ENCODE peak calls at places on chromosomes 16 and 17, in nine cellular contexts. One of them, this sample, is unnamed.

GRCh38 chr17:83083368-83084201 is 4.2 kb downstream of the METRNL start:
- DNase-seq in retinal pigment epithelial cell: peak
- DNase-seq in neural progenitor cell: no peak
- DNase-seq in MM.1S: no peak
- DNase-seq in esophagus squamous epithelium: no peak
- DNase-seq in adrenal gland: no peak
- DNase-seq in AG04450: peak
- DNase-seq in CD8-positive, alpha-beta T cell: peak
- DNase-seq in cardiac fibroblast: peak
- DNase-seq in this sample: no peak

GRCh38 chr16:1378087-1378803 is 26.5 kb downstream of the GNPTG start:
- DNase-seq in AG04450: no peak
- DNase-seq in retinal pigment epithelial cell: no peak
- DNase-seq in MM.1S: no peak
- DNase-seq in neural progenitor cell: no peak
- DNase-seq in CD8-positive, alpha-beta T cell: no peak
- DNase-seq in esophagus squamous epithelium: no peak
- DNase-seq in cardiac fibroblast: no peak
- DNase-seq in adrenal gland: no peak
- DNase-seq in this sample: no peak

GRCh38 chr17:44990994-44991393 is 22.9 kb upstream of the C1QL1 start:
- DNase-seq in AG04450: no peak
- DNase-seq in cardiac fibroblast: no peak
- DNase-seq in neural progenitor cell: no peak
- DNase-seq in retinal pigment epithelial cell: no peak
- DNase-seq in esophagus squamous epithelium: no peak
- DNase-seq in adrenal gland: no peak
- DNase-seq in CD8-positive, alpha-beta T cell: no peak
- DNase-seq in MM.1S: no peak
- DNase-seq in this sample: no peak

GRCh38 chr17:57986841-57987581 is 1.0 kb downstream of the VEZF1 start:
- DNase-seq in adrenal gland: peak
- DNase-seq in AG04450: peak
- DNase-seq in neural progenitor cell: peak
- DNase-seq in MM.1S: no peak
- DNase-seq in esophagus squamous epithelium: no peak
- DNase-seq in CD8-positive, alpha-beta T cell: peak
- DNase-seq in retinal pigment epithelial cell: peak
- DNase-seq in cardiac fibroblast: peak
- DNase-seq in this sample: no peak

GRCh38 chr17:74190154-74190553 is 13.3 kb upstream of the RPL38 start:
- DNase-seq in esophagus squamous epithelium: no peak
- DNase-seq in AG04450: no peak
- DNase-seq in MM.1S: peak
- DNase-seq in cardiac fibroblast: peak
- DNase-seq in CD8-positive, alpha-beta T cell: no peak
- DNase-seq in retinal pigment epithelial cell: no peak
- DNase-seq in neural progenitor cell: peak
- DNase-seq in adrenal gland: no peak
- DNase-seq in this sample: peak

GRCh38 chr16:63877401-63877800 is 1244.5 kb downstream of the CDH11 start:
- DNase-seq in retinal pigment epithelial cell: no peak
- DNase-seq in esophagus squamous epithelium: no peak
- DNase-seq in CD8-positive, alpha-beta T cell: no peak
- DNase-seq in cardiac fibroblast: no peak
- DNase-seq in adrenal gland: no peak
- DNase-seq in AG04450: no peak
- DNase-seq in MM.1S: no peak
- DNase-seq in neural progenitor cell: no peak
- DNase-seq in this sample: no peak

GRCh38 chr16:50428116-50428515 is 59.3 kb upstream of the BRD7 start:
- DNase-seq in MM.1S: no peak
- DNase-seq in retinal pigment epithelial cell: no peak
- DNase-seq in adrenal gland: no peak
- DNase-seq in CD8-positive, alpha-beta T cell: no peak
- DNase-seq in AG04450: no peak
- DNase-seq in cardiac fibroblast: no peak
- DNase-seq in esophagus squamous epithelium: no peak
- DNase-seq in neural progenitor cell: no peak
- DNase-seq in this sample: no peak

GRCh38 chr16:35687071-35687470 is 2227.7 kb downstream of the TP53TG3F start:
- DNase-seq in neural progenitor cell: no peak
- DNase-seq in MM.1S: no peak
- DNase-seq in adrenal gland: no peak
- DNase-seq in esophagus squamous epithelium: no peak
- DNase-seq in AG04450: no peak
- DNase-seq in CD8-positive, alpha-beta T cell: no peak
- DNase-seq in retinal pigment epithelial cell: no peak
- DNase-seq in cardiac fibroblast: no peak
- DNase-seq in this sample: no peak

GRCh38 chr16:29806641-29807425 is 504 bp downstream of the MAZ start:
- DNase-seq in AG04450: no peak
- DNase-seq in MM.1S: peak
- DNase-seq in retinal pigment epithelial cell: no peak
- DNase-seq in cardiac fibroblast: no peak
- DNase-seq in adrenal gland: peak
- DNase-seq in neural progenitor cell: peak
- DNase-seq in CD8-positive, alpha-beta T cell: peak
- DNase-seq in esophagus squamous epithelium: no peak
- DNase-seq in this sample: peak

GRCh38 chr17:43006639-43007551 is at the start of gene IFI35:
- DNase-seq in CD8-positive, alpha-beta T cell: peak
- DNase-seq in neural progenitor cell: peak
- DNase-seq in retinal pigment epithelial cell: no peak
- DNase-seq in cardiac fibroblast: peak
- DNase-seq in esophagus squamous epithelium: peak
- DNase-seq in AG04450: peak
- DNase-seq in adrenal gland: peak
- DNase-seq in MM.1S: peak
- DNase-seq in this sample: peak

GRCh38 chr17:977163-977562 is 2.4 kb downstream of the NXN start:
- DNase-seq in neural progenitor cell: peak
- DNase-seq in esophagus squamous epithelium: no peak
- DNase-seq in AG04450: no peak
- DNase-seq in retinal pigment epithelial cell: no peak
- DNase-seq in MM.1S: no peak
- DNase-seq in cardiac fibroblast: no peak
- DNase-seq in CD8-positive, alpha-beta T cell: no peak
- DNase-seq in adrenal gland: no peak
- DNase-seq in this sample: no peak
- H3K4me3 ChIP-seq in neural progenitor cell: peak
- H3K4me3 ChIP-seq in esophagus squamous epithelium: peak
- H3K4me3 ChIP-seq in AG04450: peak
- H3K4me3 ChIP-seq in retinal pigment epithelial cell: peak
- H3K4me3 ChIP-seq in MM.1S: no peak
- H3K4me3 ChIP-seq in cardiac fibroblast: no peak
- H3K4me3 ChIP-seq in CD8-positive, alpha-beta T cell: no peak
- H3K4me3 ChIP-seq in adrenal gland: no peak
- H3K4me3 ChIP-seq in this sample: no peak

GRCh38 chr17:6712058-6712853 is 913 bp downstream of the SLC13A5 start:
- DNase-seq in neural progenitor cell: peak
- DNase-seq in AG04450: no peak
- DNase-seq in retinal pigment epithelial cell: no peak
- DNase-seq in CD8-positive, alpha-beta T cell: peak
- DNase-seq in cardiac fibroblast: peak
- DNase-seq in adrenal gland: peak
- DNase-seq in esophagus squamous epithelium: no peak
- DNase-seq in MM.1S: no peak
- DNase-seq in this sample: no peak

GRCh38 chr17:6712854-6713129 is 377 bp downstream of the SLC13A5 start:
- DNase-seq in neural progenitor cell: no peak
- DNase-seq in retinal pigment epithelial cell: no peak
- DNase-seq in cardiac fibroblast: no peak
- DNase-seq in adrenal gland: no peak
- DNase-seq in esophagus squamous epithelium: no peak
- DNase-seq in AG04450: no peak
- DNase-seq in MM.1S: no peak
- DNase-seq in CD8-positive, alpha-beta T cell: peak
- DNase-seq in this sample: no peak

GRCh38 chr17:6714315-6714874 is 1.2 kb upstream of the SLC13A5 start:
- DNase-seq in retinal pigment epithelial cell: no peak
- DNase-seq in neural progenitor cell: no peak
- DNase-seq in cardiac fibroblast: no peak
- DNase-seq in esophagus squamous epithelium: no peak
- DNase-seq in CD8-positive, alpha-beta T cell: peak
- DNase-seq in AG04450: no peak
- DNase-seq in MM.1S: no peak
- DNase-seq in adrenal gland: no peak
- DNase-seq in this sample: no peak

GRCh38 chr17:6713130-6713917 is at the start of gene SLC13A5:
- DNase-seq in neural progenitor cell: peak
- DNase-seq in esophagus squamous epithelium: no peak
- DNase-seq in retinal pigment epithelial cell: no peak
- DNase-seq in MM.1S: no peak
- DNase-seq in cardiac fibroblast: peak
- DNase-seq in AG04450: no peak
- DNase-seq in adrenal gland: peak
- DNase-seq in CD8-positive, alpha-beta T cell: peak
- DNase-seq in this sample: no peak

GRCh38 chr17:6713918-6714271 is 726 bp upstream of the SLC13A5 start:
- DNase-seq in AG04450: no peak
- DNase-seq in adrenal gland: no peak
- DNase-seq in cardiac fibroblast: no peak
- DNase-seq in MM.1S: no peak
- DNase-seq in retinal pigment epithelial cell: no peak
- DNase-seq in CD8-positive, alpha-beta T cell: no peak
- DNase-seq in esophagus squamous epithelium: no peak
- DNase-seq in neural progenitor cell: peak
- DNase-seq in this sample: no peak
- H3K4me3 ChIP-seq in AG04450: no peak
- H3K4me3 ChIP-seq in adrenal gland: no peak
- H3K4me3 ChIP-seq in cardiac fibroblast: peak
- H3K4me3 ChIP-seq in MM.1S: no peak
- H3K4me3 ChIP-seq in retinal pigment epithelial cell: no peak
- H3K4me3 ChIP-seq in CD8-positive, alpha-beta T cell: no peak
- H3K4me3 ChIP-seq in esophagus squamous epithelium: peak
- H3K4me3 ChIP-seq in neural progenitor cell: peak
- H3K4me3 ChIP-seq in this sample: no peak

GRCh38 chr16:74607310-74607966 is 524 bp upstream of the GLG1 start:
- DNase-seq in cardiac fibroblast: no peak
- DNase-seq in esophagus squamous epithelium: no peak
- DNase-seq in AG04450: no peak
- DNase-seq in CD8-positive, alpha-beta T cell: no peak
- DNase-seq in retinal pigment epithelial cell: peak
- DNase-seq in MM.1S: no peak
- DNase-seq in adrenal gland: no peak
- DNase-seq in neural progenitor cell: no peak
- DNase-seq in this sample: peak

GRCh38 chr16:74608944-74609343 is 2.0 kb upstream of the GLG1 start:
- DNase-seq in adrenal gland: no peak
- DNase-seq in esophagus squamous epithelium: no peak
- DNase-seq in MM.1S: no peak
- DNase-seq in retinal pigment epithelial cell: no peak
- DNase-seq in neural progenitor cell: no peak
- DNase-seq in cardiac fibroblast: no peak
- DNase-seq in AG04450: no peak
- DNase-seq in CD8-positive, alpha-beta T cell: peak
- DNase-seq in this sample: peak

GRCh38 chr16:74608381-74608780 is 1.5 kb upstream of the GLG1 start:
- DNase-seq in adrenal gland: no peak
- DNase-seq in neural progenitor cell: no peak
- DNase-seq in retinal pigment epithelial cell: no peak
- DNase-seq in CD8-positive, alpha-beta T cell: no peak
- DNase-seq in MM.1S: no peak
- DNase-seq in esophagus squamous epithelium: no peak
- DNase-seq in AG04450: no peak
- DNase-seq in cardiac fibroblast: no peak
- DNase-seq in this sample: no peak

GRCh38 chr16:74606521-74607309 is at the start of gene GLG1:
- DNase-seq in AG04450: peak
- DNase-seq in adrenal gland: peak
- DNase-seq in retinal pigment epithelial cell: peak
- DNase-seq in cardiac fibroblast: peak
- DNase-seq in MM.1S: peak
- DNase-seq in neural progenitor cell: peak
- DNase-seq in esophagus squamous epithelium: peak
- DNase-seq in CD8-positive, alpha-beta T cell: peak
- DNase-seq in this sample: peak

GRCh38 chr16:74607967-74608356 is 1.0 kb upstream of the GLG1 start:
- DNase-seq in cardiac fibroblast: no peak
- DNase-seq in neural progenitor cell: peak
- DNase-seq in AG04450: no peak
- DNase-seq in esophagus squamous epithelium: no peak
- DNase-seq in MM.1S: no peak
- DNase-seq in CD8-positive, alpha-beta T cell: no peak
- DNase-seq in retinal pigment epithelial cell: no peak
- DNase-seq in adrenal gland: no peak
- DNase-seq in this sample: no peak
- H3K4me3 ChIP-seq in cardiac fibroblast: no peak
- H3K4me3 ChIP-seq in neural progenitor cell: peak
- H3K4me3 ChIP-seq in AG04450: no peak
- H3K4me3 ChIP-seq in esophagus squamous epithelium: no peak
- H3K4me3 ChIP-seq in MM.1S: no peak
- H3K4me3 ChIP-seq in CD8-positive, alpha-beta T cell: no peak
- H3K4me3 ChIP-seq in retinal pigment epithelial cell: no peak
- H3K4me3 ChIP-seq in adrenal gland: no peak
- H3K4me3 ChIP-seq in this sample: no peak

GRCh38 chr17:72422505-72423285 is 301.9 kb downstream of the SOX9 start:
- DNase-seq in adrenal gland: no peak
- DNase-seq in neural progenitor cell: no peak
- DNase-seq in retinal pigment epithelial cell: peak
- DNase-seq in AG04450: peak
- DNase-seq in cardiac fibroblast: peak
- DNase-seq in CD8-positive, alpha-beta T cell: no peak
- DNase-seq in MM.1S: peak
- DNase-seq in esophagus squamous epithelium: no peak
- DNase-seq in this sample: no peak
- H3K4me3 ChIP-seq in adrenal gland: no peak
- H3K4me3 ChIP-seq in neural progenitor cell: no peak
- H3K4me3 ChIP-seq in retinal pigment epithelial cell: no peak
- H3K4me3 ChIP-seq in AG04450: no peak
- H3K4me3 ChIP-seq in cardiac fibroblast: no peak
- H3K4me3 ChIP-seq in CD8-positive, alpha-beta T cell: no peak
- H3K4me3 ChIP-seq in MM.1S: peak
- H3K4me3 ChIP-seq in esophagus squamous epithelium: no peak
- H3K4me3 ChIP-seq in this sample: no peak

DNA sequence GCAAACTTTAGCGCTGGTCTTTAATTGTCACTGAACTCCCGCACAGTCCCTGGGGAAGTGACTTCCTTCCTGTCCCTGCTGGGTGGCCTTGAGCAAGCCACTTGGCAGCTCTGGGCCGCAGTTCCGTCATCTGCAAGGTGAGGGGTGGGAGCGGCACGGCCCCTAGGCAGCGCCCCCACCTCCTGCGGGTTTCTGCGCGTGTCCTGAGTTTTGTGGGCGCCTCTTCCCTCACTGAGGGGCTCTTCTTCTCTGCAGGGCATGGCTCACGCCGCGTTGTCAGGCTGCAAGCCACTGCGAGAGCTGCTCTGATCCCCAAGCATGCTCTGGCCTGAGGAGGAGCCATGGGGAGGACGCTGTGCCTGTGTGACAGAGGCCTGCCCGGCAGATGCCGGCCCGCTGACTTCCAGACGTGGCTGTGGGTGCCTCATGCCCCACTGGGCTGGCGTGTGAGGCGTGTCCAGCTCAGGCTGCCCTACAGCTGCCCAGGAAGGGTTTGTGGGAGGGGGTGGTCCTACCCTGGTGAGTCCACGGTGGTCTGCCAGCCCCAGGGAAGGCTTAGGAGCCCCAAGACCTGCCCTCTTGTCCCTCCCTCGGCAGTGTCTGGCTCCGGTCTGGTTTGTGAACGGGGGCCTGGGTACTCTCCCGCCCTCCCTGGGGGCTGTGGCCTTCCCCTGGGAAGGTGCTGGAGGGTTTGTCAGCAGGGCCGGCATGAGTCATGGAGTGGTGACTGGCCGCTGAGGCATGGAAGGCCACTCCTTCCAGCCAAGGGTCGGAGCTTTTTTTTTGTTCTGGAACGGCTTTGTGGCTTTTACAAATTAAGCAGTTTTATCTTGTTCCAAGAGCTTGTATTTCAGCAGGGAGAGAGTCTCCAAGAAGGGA is 182.0 kb downstream of the SEC14L1 start:
- DNase-seq in retinal pigment epithelial cell: peak
- DNase-seq in AG04450: peak
- DNase-seq in esophagus squamous epithelium: no peak
- DNase-seq in MM.1S: no peak
- DNase-seq in cardiac fibroblast: peak
- DNase-seq in CD8-positive, alpha-beta T cell: no peak
- DNase-seq in neural progenitor cell: peak
- DNase-seq in adrenal gland: peak
- DNase-seq in this sample: no peak
- H3K4me3 ChIP-seq in retinal pigment epithelial cell: peak
- H3K4me3 ChIP-seq in AG04450: peak
- H3K4me3 ChIP-seq in esophagus squamous epithelium: peak
- H3K4me3 ChIP-seq in MM.1S: no peak
- H3K4me3 ChIP-seq in cardiac fibroblast: peak
- H3K4me3 ChIP-seq in CD8-positive, alpha-beta T cell: no peak
- H3K4me3 ChIP-seq in neural progenitor cell: no peak
- H3K4me3 ChIP-seq in adrenal gland: no peak
- H3K4me3 ChIP-seq in this sample: no peak